ENCODE peak calls at places on chromosomes 3 and 15, in seven cellular contexts. T is right atrium auricular region; Q is GM13976; D is CD8-positive, alpha-beta T cell; C is dorsolateral prefrontal cortex; S is omental fat pad; Z is foreskin fibroblast. J is an unnamed sample.
A peak's percentile ranks its signal among the peaks of the same experiment; 100 is the strongest.

GRCh38 chr3:66923991-66924390 is 74.1 kb upstream of the KBTBD8 start:
- DNase-seq in T (no peak), C (no peak), S (no peak), Q (no peak), D (no peak), Z (no peak), J (no peak)

GRCh38 chr3:123421353-123422174 is 27.3 kb downstream of the ADCY5 start:
- DNase-seq in C (peak; percentile 54), D (no peak), S (no peak), Z (no peak), T (no peak), Q (no peak), J (no peak)

GRCh38 chr3:177982034-177982433 is 554.2 kb upstream of the KCNMB2 start:
- DNase-seq in C (no peak), S (no peak), Z (no peak), T (no peak), Q (no peak), D (no peak), J (no peak)

GRCh38 chr3:65493371-65493882 is 545.3 kb downstream of the MAGI1 start:
- DNase-seq in S (no peak), Z (no peak), C (no peak), Q (no peak), T (no peak), D (no peak), J (no peak)

GRCh38 chr3:187713504-187713903 is 11.1 kb upstream of the RTP2 start:
- DNase-seq in D (no peak), Q (no peak), T (no peak), S (no peak), C (no peak), Z (no peak), J (no peak)

GRCh38 chr3:32401541-32402052 is 9.9 kb downstream of the CMTM7 start:
- DNase-seq in T (peak; percentile 69), C (peak; percentile 78), D (peak; percentile 81), Z (peak; percentile 69), S (no peak), Q (peak; percentile 72), J (peak; percentile 51)

GRCh38 chr3:129658156-129658843 is 51.8 kb upstream of the PLXND1 start:
- DNase-seq in T (no peak), D (no peak), C (no peak), Q (no peak), S (no peak), Z (no peak), J (no peak)

GRCh38 chr3:41323455-41323854 is 124.2 kb downstream of the CTNNB1 start:
- DNase-seq in D (no peak), T (no peak), C (no peak), Q (no peak), Z (no peak), S (no peak), J (no peak)

GRCh38 chr3:179526989-179527391 is 35.7 kb upstream of the ACTL6A start:
- DNase-seq in Z (peak; percentile 56), S (no peak), C (no peak), D (no peak), Q (no peak), T (peak; percentile 71), J (peak; percentile 33)

GRCh38 chr3:154188846-154189245 is 67.7 kb downstream of the ARHGEF26 start:
- DNase-seq in Q (no peak), D (no peak), Z (no peak), C (no peak), T (no peak), S (no peak), J (no peak)

GRCh38 chr15:84595660-84596059 is 5.1 kb upstream of the ZSCAN2 start:
- DNase-seq in D (no peak), S (no peak), T (no peak), C (no peak), Z (no peak), Q (no peak), J (no peak)

GRCh38 chr3:61177450-61177849 is 73.8 kb downstream of the FHIT start:
- DNase-seq in S (no peak), C (no peak), T (no peak), Z (no peak), D (no peak), Q (no peak), J (no peak)

GRCh38 chr15:75921732-75922703 is 18.3 kb downstream of the FBXO22 start:
- DNase-seq in Z (peak; percentile 79), D (no peak), C (no peak), Q (no peak), T (no peak), S (no peak), J (no peak)

GRCh38 chr3:150875548-150875947 is 29.7 kb downstream of the MINDY4B start:
- DNase-seq in D (no peak), T (no peak), Z (no peak), Q (peak; percentile 20), C (no peak), S (no peak), J (no peak)

GRCh38 chr15:45205192-45205591 is 17.4 kb upstream of the SHF start:
- DNase-seq in C (peak; percentile 61), S (no peak), Q (peak; percentile 72), D (no peak), Z (peak; percentile 50), T (no peak), J (peak; percentile 71)

GRCh38 chr3:194312743-194313281 is 38.3 kb downstream of the CPN2 start:
- DNase-seq in C (no peak), S (peak; percentile 58), T (peak; percentile 78), Z (peak; percentile 6), Q (no peak), D (no peak), J (no peak)

GRCh38 chr15:40352221-40352901 is 1.5 kb downstream of the PHGR1 start:
- DNase-seq in S (no peak), Z (no peak), Q (no peak), D (no peak), T (no peak), C (no peak), J (no peak)

GRCh38 chr3:112247900-112248299 is 46.1 kb downstream of the SLC9C1 start:
- DNase-seq in T (no peak), S (no peak), Z (no peak), D (no peak), C (no peak), Q (peak; percentile 22), J (no peak)

GRCh38 chr15:45457641-45458539 is 64.7 kb downstream of the SLC30A4 start:
- DNase-seq in Q (peak; percentile 77), T (peak; percentile 70), C (no peak), S (peak; percentile 66), D (peak; percentile 82), Z (peak; percentile 52), J (peak; percentile 94)

GRCh38 chr3:24069045-24069444 is 124.0 kb downstream of the NR1D2 start:
- DNase-seq in C (no peak), T (no peak), D (no peak), Z (no peak), S (no peak), Q (no peak), J (no peak)

GRCh38 chr3:126372413-126373145 is 15.4 kb upstream of the KLF15 start:
- DNase-seq in S (no peak), Z (no peak), Q (no peak), T (no peak), C (peak; percentile 36), D (no peak), J (no peak)

GRCh38 chr3:2915826-2916225 is 194.3 kb downstream of the IL5RA start:
- DNase-seq in Z (no peak), S (no peak), C (no peak), T (no peak), Q (no peak), D (no peak), J (no peak)

GRCh38 chr15:89003865-89004725 is 84.2 kb upstream of the ABHD2 start:
- DNase-seq in Z (no peak), T (no peak), C (no peak), Q (peak; percentile 45), S (no peak), D (no peak), J (peak; percentile 25)

DNA sequence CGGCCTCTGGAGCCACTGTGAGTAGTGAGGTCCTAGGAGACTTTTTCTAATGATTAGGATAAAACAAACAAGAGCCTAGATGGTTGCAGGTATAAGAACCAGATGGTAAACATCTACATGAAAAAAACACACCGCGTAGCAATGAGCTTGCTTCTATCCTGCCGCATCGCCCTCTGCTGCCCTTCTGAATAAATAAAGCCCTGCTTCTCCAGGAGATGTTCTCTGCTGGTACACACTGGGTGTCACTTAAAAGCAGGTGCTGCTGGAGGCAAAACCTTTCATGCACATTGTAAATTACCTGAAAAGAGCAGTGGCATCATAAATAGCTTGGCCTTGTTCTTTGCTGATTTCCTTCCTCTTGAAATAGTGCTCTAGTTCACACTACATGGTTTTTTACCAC is 164.4 kb upstream of the TOPAZ1 start:
- DNase-seq in T (no peak), C (no peak), Q (no peak), Z (no peak), S (no peak), D (no peak), J (no peak)
- TF ChIP-seq CTCF in T (no peak), C (no peak), Q (no peak), Z (peak; percentile 19), S (no peak), D (no peak), J (peak; percentile 31)

DNA sequence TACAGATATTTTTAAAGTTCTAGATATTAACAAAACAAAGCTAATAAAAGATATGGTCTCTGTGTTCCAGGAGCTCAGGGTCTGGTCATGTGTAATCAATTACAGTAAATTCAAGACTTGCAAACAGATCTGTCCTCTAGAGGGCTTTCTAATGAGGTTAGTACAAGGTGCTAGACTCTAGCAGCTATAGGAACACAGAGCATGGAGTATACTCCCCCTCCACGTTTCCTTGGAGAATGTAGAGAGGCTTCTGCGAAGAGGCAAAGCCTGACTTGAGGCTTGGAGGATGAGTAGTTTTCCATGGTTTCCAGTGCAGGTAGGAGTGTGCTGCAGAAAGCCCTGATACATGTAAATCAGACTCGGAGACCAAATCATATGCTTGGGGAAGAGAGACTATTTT is 32.7 kb upstream of the DLG1 start:
- DNase-seq in T (no peak), Q (no peak), C (no peak), S (no peak), D (no peak), Z (no peak), J (no peak)
- TF ChIP-seq CTCF in T (no peak), Q (no peak), C (no peak), S (no peak), D (no peak), Z (peak; percentile 37), J (no peak)

GRCh38 chr15:48281674-48282073 is 49.6 kb upstream of the DUT start:
- DNase-seq in Q (no peak), T (no peak), D (no peak), C (no peak), Z (no peak), S (no peak), J (no peak)
- TF ChIP-seq CTCF in Q (no peak), T (no peak), D (no peak), C (no peak), Z (no peak), S (no peak), J (peak; percentile 20)

GRCh38 chr3:146142757-146143156 is 18.2 kb downstream of the PLOD2 start:
- DNase-seq in T (no peak), S (no peak), C (no peak), Q (no peak), D (no peak), Z (peak; percentile 47), J (no peak)

GRCh38 chr3:146153429-146153828 is 7.6 kb downstream of the PLOD2 start:
- DNase-seq in T (no peak), S (no peak), C (no peak), Q (no peak), D (no peak), Z (no peak), J (no peak)

GRCh38 chr3:146152841-146153240 is 8.1 kb downstream of the PLOD2 start:
- DNase-seq in C (no peak), D (no peak), T (no peak), Z (no peak), Q (no peak), S (no peak), J (no peak)

GRCh38 chr3:146145642-146146041 is 15.3 kb downstream of the PLOD2 start:
- DNase-seq in Z (no peak), Q (no peak), D (no peak), C (no peak), S (no peak), T (no peak), J (no peak)

GRCh38 chr3:146148468-146148931 is 12.5 kb downstream of the PLOD2 start:
- DNase-seq in Z (no peak), Q (no peak), S (no peak), C (no peak), D (no peak), T (no peak), J (no peak)
- TF ChIP-seq CTCF in Z (peak; percentile 25), Q (no peak), S (no peak), C (no peak), D (no peak), T (no peak), J (no peak)

J was measured in neural crest cell.